ENCODE peak calls at places on chromosomes 11 and 22, in five cellular contexts. One of them, this sample, is unnamed.

GRCh38 chr11:20544536-20545237 is 54.7 kb upstream of the SLC6A5 start:
- DNase-seq in lower lobe of right lung: no peak
- DNase-seq in fibroblast of lung: no peak
- DNase-seq in astrocyte of the spinal cord: no peak
- DNase-seq in Peyer's patch: no peak
- DNase-seq in this sample: no peak

GRCh38 chr11:45528435-45528834 is 137.0 kb downstream of the CHST1 start:
- DNase-seq in astrocyte of the spinal cord: no peak
- DNase-seq in Peyer's patch: no peak
- DNase-seq in lower lobe of right lung: no peak
- DNase-seq in fibroblast of lung: no peak
- DNase-seq in this sample: no peak

GRCh38 chr11:102733232-102733875 is 8.6 kb upstream of the MMP8 start:
- DNase-seq in fibroblast of lung: peak; percentile 47
- DNase-seq in lower lobe of right lung: peak; percentile 68
- DNase-seq in Peyer's patch: peak; percentile 84
- DNase-seq in astrocyte of the spinal cord: peak; percentile 39
- DNase-seq in this sample: no peak

GRCh38 chr22:40637181-40638150 is 947 bp upstream of the MRTFA start:
- DNase-seq in astrocyte of the spinal cord: no peak
- DNase-seq in Peyer's patch: peak; percentile 81
- DNase-seq in lower lobe of right lung: peak; percentile 71
- DNase-seq in fibroblast of lung: no peak
- DNase-seq in this sample: no peak

GRCh38 chr11:65791719-65792213 is 4.9 kb downstream of the OVOL1 start:
- DNase-seq in astrocyte of the spinal cord: no peak
- DNase-seq in Peyer's patch: peak; percentile 88
- DNase-seq in lower lobe of right lung: peak; percentile 75
- DNase-seq in fibroblast of lung: no peak
- DNase-seq in this sample: no peak

GRCh38 chr22:28207281-28208030 is 288.4 kb upstream of the PITPNB start:
- DNase-seq in fibroblast of lung: no peak
- DNase-seq in Peyer's patch: no peak
- DNase-seq in astrocyte of the spinal cord: no peak
- DNase-seq in lower lobe of right lung: no peak
- DNase-seq in this sample: no peak

GRCh38 chr11:63609536-63609935 is 4.7 kb downstream of the PLAAT3 start:
- DNase-seq in astrocyte of the spinal cord: no peak
- DNase-seq in fibroblast of lung: no peak
- DNase-seq in Peyer's patch: peak; percentile 77
- DNase-seq in lower lobe of right lung: no peak
- DNase-seq in this sample: no peak

GRCh38 chr11:114195981-114196731 is 100.0 kb upstream of the NNMT start:
- DNase-seq in lower lobe of right lung: peak; percentile 58
- DNase-seq in fibroblast of lung: no peak
- DNase-seq in Peyer's patch: no peak
- DNase-seq in astrocyte of the spinal cord: no peak
- DNase-seq in this sample: no peak

GRCh38 chr22:37626144-37626543 is 13.3 kb upstream of the SH3BP1 start:
- DNase-seq in fibroblast of lung: peak; percentile 59
- DNase-seq in Peyer's patch: no peak
- DNase-seq in lower lobe of right lung: peak; percentile 76
- DNase-seq in astrocyte of the spinal cord: no peak
- DNase-seq in this sample: no peak

GRCh38 chr22:24952837-24953293 is 349 bp downstream of the KIAA1671 start:
- DNase-seq in Peyer's patch: peak; percentile 69
- DNase-seq in lower lobe of right lung: peak; percentile 76
- DNase-seq in fibroblast of lung: peak; percentile 47
- DNase-seq in astrocyte of the spinal cord: peak; percentile 64
- DNase-seq in this sample: no peak

GRCh38 chr22:47775191-47775590 is 1012.7 kb downstream of the TBC1D22A start:
- DNase-seq in fibroblast of lung: no peak
- DNase-seq in Peyer's patch: no peak
- DNase-seq in lower lobe of right lung: no peak
- DNase-seq in astrocyte of the spinal cord: no peak
- DNase-seq in this sample: no peak

GRCh38 chr11:66892926-66893325 is 36.1 kb downstream of the LRFN4 start:
- DNase-seq in Peyer's patch: no peak
- DNase-seq in lower lobe of right lung: no peak
- DNase-seq in astrocyte of the spinal cord: no peak
- DNase-seq in fibroblast of lung: peak; percentile 23
- DNase-seq in this sample: no peak

GRCh38 chr11:94973099-94973968 is at the start of the genes CWC15 and KDM4D:
- DNase-seq in Peyer's patch: peak; percentile 97
- DNase-seq in fibroblast of lung: peak; percentile 93
- DNase-seq in astrocyte of the spinal cord: peak; percentile 94
- DNase-seq in lower lobe of right lung: peak; percentile 96
- DNase-seq in this sample: peak; percentile 70

DNA sequence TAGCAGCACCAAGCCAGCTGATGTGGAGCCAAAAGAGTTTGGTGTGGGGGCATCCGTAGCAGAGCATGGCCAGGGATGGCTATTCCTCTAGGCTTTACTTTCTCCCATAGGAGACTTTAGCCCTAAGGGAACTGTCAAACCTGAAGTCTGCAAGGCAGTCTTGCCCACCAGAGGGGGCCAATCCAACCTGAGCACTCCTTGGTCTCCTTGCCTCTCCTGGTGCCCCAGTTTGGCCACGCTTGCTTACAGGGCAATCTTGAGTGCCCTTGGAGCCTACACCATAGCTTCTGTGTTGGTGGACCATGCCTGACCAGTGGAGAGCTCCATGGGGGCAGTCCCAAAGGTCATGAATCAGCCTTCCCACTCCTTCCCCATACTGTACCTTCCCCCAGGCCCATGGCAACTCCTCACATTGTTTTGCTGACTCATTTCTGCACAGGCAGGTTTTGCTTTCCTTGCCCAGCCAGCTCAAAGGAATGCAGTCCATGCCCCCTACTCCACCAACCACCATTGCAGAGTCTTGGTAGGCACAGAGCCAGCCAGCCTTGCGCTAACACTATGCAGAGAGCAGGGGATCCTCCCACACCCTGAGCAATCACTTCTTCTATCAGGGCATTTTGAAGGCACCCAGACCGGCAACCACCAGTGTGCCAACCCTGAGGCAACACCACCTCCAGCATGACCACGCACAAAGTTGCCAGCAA is 1421.2 kb upstream of the RAG2 start:
- DNase-seq in fibroblast of lung: no peak
- DNase-seq in Peyer's patch: no peak
- DNase-seq in lower lobe of right lung: no peak
- DNase-seq in astrocyte of the spinal cord: peak; percentile 32
- DNase-seq in this sample: no peak
- TF ChIP-seq CTCF in fibroblast of lung: no peak
- TF ChIP-seq CTCF in Peyer's patch: no peak
- TF ChIP-seq CTCF in lower lobe of right lung: no peak
- TF ChIP-seq CTCF in astrocyte of the spinal cord: peak; percentile 15
- TF ChIP-seq CTCF in this sample: no peak

DNA sequence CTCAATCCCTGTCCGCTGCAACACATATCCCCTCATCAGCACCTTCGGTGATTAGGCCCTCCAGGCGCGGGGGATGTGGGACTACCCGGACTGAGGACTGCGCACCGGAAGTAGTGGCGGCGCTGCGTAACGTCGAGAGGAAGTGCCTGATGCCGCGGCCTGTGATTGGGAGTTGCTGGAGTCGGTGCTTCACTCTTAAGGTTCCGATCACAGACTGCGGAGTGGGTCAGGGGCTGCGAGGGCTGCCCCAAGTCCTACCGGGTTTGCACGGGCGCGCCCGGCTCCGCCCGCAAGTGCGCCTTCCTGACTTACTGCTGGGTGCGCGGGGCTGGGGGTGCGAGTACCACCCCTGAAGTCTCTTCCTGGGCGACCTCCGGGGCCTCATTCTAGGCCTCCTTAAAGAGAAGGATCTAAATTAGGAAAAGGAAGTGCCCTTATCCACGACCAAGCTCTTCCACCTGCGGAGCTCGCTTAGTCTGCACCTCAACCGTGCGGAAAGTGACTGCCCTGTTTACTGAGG is at the start of gene ALKBH3:
- DNase-seq in fibroblast of lung: peak; percentile 96
- DNase-seq in lower lobe of right lung: peak; percentile 95
- DNase-seq in astrocyte of the spinal cord: peak; percentile 94
- DNase-seq in Peyer's patch: peak; percentile 96
- DNase-seq in this sample: peak; percentile 85
- TF ChIP-seq CTCF in fibroblast of lung: no peak
- TF ChIP-seq CTCF in lower lobe of right lung: no peak
- TF ChIP-seq CTCF in astrocyte of the spinal cord: no peak
- TF ChIP-seq CTCF in Peyer's patch: peak; percentile 23
- TF ChIP-seq CTCF in this sample: no peak

GRCh38 chr11:1546536-1547466 is 25.3 kb downstream of the DUSP8 start:
- DNase-seq in lower lobe of right lung: no peak
- DNase-seq in astrocyte of the spinal cord: no peak
- DNase-seq in fibroblast of lung: peak; percentile 29
- DNase-seq in Peyer's patch: peak; percentile 70
- DNase-seq in this sample: no peak
- TF ChIP-seq CTCF in lower lobe of right lung: peak; percentile 77
- TF ChIP-seq CTCF in astrocyte of the spinal cord: peak; percentile 61
- TF ChIP-seq CTCF in fibroblast of lung: peak; percentile 22
- TF ChIP-seq CTCF in Peyer's patch: peak; percentile 82
- TF ChIP-seq CTCF in this sample: peak; percentile 37

GRCh38 chr11:104164028-104164520 is at the start of gene PDGFD:
- DNase-seq in fibroblast of lung: peak; percentile 62
- DNase-seq in astrocyte of the spinal cord: peak; percentile 59
- DNase-seq in Peyer's patch: peak; percentile 72
- DNase-seq in lower lobe of right lung: peak; percentile 59
- DNase-seq in this sample: peak; percentile 41
- TF ChIP-seq CTCF in fibroblast of lung: peak; percentile 43
- TF ChIP-seq CTCF in astrocyte of the spinal cord: peak; percentile 47
- TF ChIP-seq CTCF in Peyer's patch: peak; percentile 20
- TF ChIP-seq CTCF in lower lobe of right lung: peak; percentile 28
- TF ChIP-seq CTCF in this sample: peak; percentile 53

GRCh38 chr11:76579047-76579751 is 91.3 kb downstream of the LRRC32 start:
- DNase-seq in lower lobe of right lung: peak; percentile 56
- DNase-seq in fibroblast of lung: peak; percentile 51
- DNase-seq in astrocyte of the spinal cord: peak; percentile 51
- DNase-seq in Peyer's patch: no peak
- DNase-seq in this sample: no peak
- TF ChIP-seq CTCF in lower lobe of right lung: no peak
- TF ChIP-seq CTCF in fibroblast of lung: peak; percentile 27
- TF ChIP-seq CTCF in astrocyte of the spinal cord: peak; percentile 26
- TF ChIP-seq CTCF in Peyer's patch: no peak
- TF ChIP-seq CTCF in this sample: no peak

GRCh38 chr11:125224391-125225015 is 60.0 kb downstream of the PKNOX2 start:
- DNase-seq in Peyer's patch: peak; percentile 52
- DNase-seq in lower lobe of right lung: no peak
- DNase-seq in fibroblast of lung: peak; percentile 60
- DNase-seq in astrocyte of the spinal cord: peak; percentile 19
- DNase-seq in this sample: no peak
- TF ChIP-seq CTCF in Peyer's patch: no peak
- TF ChIP-seq CTCF in lower lobe of right lung: no peak
- TF ChIP-seq CTCF in fibroblast of lung: peak; percentile 51
- TF ChIP-seq CTCF in astrocyte of the spinal cord: peak; percentile 30
- TF ChIP-seq CTCF in this sample: peak; percentile 21

GRCh38 chr22:50059185-50059880 is 1.2 kb upstream of the TTLL8 start:
- DNase-seq in astrocyte of the spinal cord: no peak
- DNase-seq in Peyer's patch: no peak
- DNase-seq in lower lobe of right lung: no peak
- DNase-seq in fibroblast of lung: peak; percentile 58
- DNase-seq in this sample: no peak
- TF ChIP-seq CTCF in astrocyte of the spinal cord: no peak
- TF ChIP-seq CTCF in Peyer's patch: no peak
- TF ChIP-seq CTCF in lower lobe of right lung: no peak
- TF ChIP-seq CTCF in fibroblast of lung: peak; percentile 8
- TF ChIP-seq CTCF in this sample: no peak

GRCh38 chr11:119772581-119772980 is 43.6 kb upstream of the NECTIN1 start:
- DNase-seq in lower lobe of right lung: no peak
- DNase-seq in Peyer's patch: no peak
- DNase-seq in fibroblast of lung: no peak
- DNase-seq in astrocyte of the spinal cord: no peak
- DNase-seq in this sample: no peak

GRCh38 chr11:119773016-119773415 is 44.0 kb upstream of the NECTIN1 start:
- DNase-seq in astrocyte of the spinal cord: no peak
- DNase-seq in fibroblast of lung: no peak
- DNase-seq in Peyer's patch: no peak
- DNase-seq in lower lobe of right lung: no peak
- DNase-seq in this sample: no peak

GRCh38 chr11:119771210-119771770 is 42.3 kb upstream of the NECTIN1 start:
- DNase-seq in astrocyte of the spinal cord: no peak
- DNase-seq in fibroblast of lung: no peak
- DNase-seq in lower lobe of right lung: no peak
- DNase-seq in Peyer's patch: no peak
- DNase-seq in this sample: no peak

GRCh38 chr11:119776031-119776636 is 47.1 kb upstream of the NECTIN1 start:
- DNase-seq in fibroblast of lung: no peak
- DNase-seq in Peyer's patch: no peak
- DNase-seq in lower lobe of right lung: no peak
- DNase-seq in astrocyte of the spinal cord: no peak
- DNase-seq in this sample: no peak

GRCh38 chr11:119774180-119774763 is 45.3 kb upstream of the NECTIN1 start:
- DNase-seq in astrocyte of the spinal cord: no peak
- DNase-seq in fibroblast of lung: peak; percentile 25
- DNase-seq in lower lobe of right lung: no peak
- DNase-seq in Peyer's patch: no peak
- DNase-seq in this sample: no peak
- TF ChIP-seq CTCF in astrocyte of the spinal cord: no peak
- TF ChIP-seq CTCF in fibroblast of lung: no peak
- TF ChIP-seq CTCF in lower lobe of right lung: no peak
- TF ChIP-seq CTCF in Peyer's patch: no peak
- TF ChIP-seq CTCF in this sample: no peak

GRCh38 chr11:47278058-47278457 is 8.1 kb downstream of the MADD start:
- DNase-seq in Peyer's patch: no peak
- DNase-seq in lower lobe of right lung: no peak
- DNase-seq in fibroblast of lung: no peak
- DNase-seq in astrocyte of the spinal cord: no peak
- DNase-seq in this sample: no peak
- TF ChIP-seq CTCF in Peyer's patch: no peak
- TF ChIP-seq CTCF in lower lobe of right lung: no peak
- TF ChIP-seq CTCF in fibroblast of lung: no peak
- TF ChIP-seq CTCF in astrocyte of the spinal cord: no peak
- TF ChIP-seq CTCF in this sample: no peak

This sample was measured in AG09319.